ENCODE peak calls at places on chromosomes 11 and 22, in eight cellular contexts. One of them, this sample, is unnamed. For H3K4me1, the result is how much of the 10 kb centered on the place peaks cover.

GRCh38 chr11:20024172-20024935 is 135.9 kb downstream of the DBX1 start:
- DNase-seq in mesendoderm: no peak
- DNase-seq in pancreas: no peak
- DNase-seq in neural progenitor cell: no peak
- DNase-seq in PC-9: no peak
- DNase-seq in neuronal stem cell: no peak
- DNase-seq in HCT116: no peak
- DNase-seq in uterus: no peak
- DNase-seq in this sample: no peak

GRCh38 chr22:41240377-41241132 is at the start of gene CHADL:
- DNase-seq in pancreas: no peak
- DNase-seq in HCT116: no peak
- DNase-seq in mesendoderm: no peak
- DNase-seq in neural progenitor cell: peak
- DNase-seq in PC-9: no peak
- DNase-seq in uterus: no peak
- DNase-seq in neuronal stem cell: no peak
- DNase-seq in this sample: no peak

GRCh38 chr11:104609297-104609696 is 289.0 kb downstream of the CASP12 start:
- DNase-seq in pancreas: peak
- DNase-seq in neural progenitor cell: peak
- DNase-seq in uterus: no peak
- DNase-seq in neuronal stem cell: peak
- DNase-seq in mesendoderm: peak
- DNase-seq in HCT116: peak
- DNase-seq in PC-9: no peak
- DNase-seq in this sample: no peak

GRCh38 chr11:45451766-45452440 is 165.8 kb upstream of the SYT13 start:
- DNase-seq in mesendoderm: no peak
- DNase-seq in neural progenitor cell: no peak
- DNase-seq in uterus: no peak
- DNase-seq in pancreas: no peak
- DNase-seq in neuronal stem cell: no peak
- DNase-seq in PC-9: no peak
- DNase-seq in HCT116: no peak
- DNase-seq in this sample: no peak

GRCh38 chr11:132604446-132604845 is 927.9 kb downstream of the OPCML start:
- DNase-seq in mesendoderm: no peak
- DNase-seq in pancreas: no peak
- DNase-seq in neural progenitor cell: no peak
- DNase-seq in neuronal stem cell: no peak
- DNase-seq in uterus: no peak
- DNase-seq in HCT116: no peak
- DNase-seq in PC-9: no peak
- DNase-seq in this sample: no peak

GRCh38 chr22:29032584-29032983 is 29.0 kb downstream of the C22orf31 start:
- DNase-seq in mesendoderm: no peak
- DNase-seq in neural progenitor cell: no peak
- DNase-seq in neuronal stem cell: no peak
- DNase-seq in uterus: no peak
- DNase-seq in PC-9: peak
- DNase-seq in pancreas: peak
- DNase-seq in HCT116: no peak
- DNase-seq in this sample: no peak

GRCh38 chr11:43359432-43359818 is 705 bp downstream of the TTC17 start:
- DNase-seq in uterus: no peak
- DNase-seq in mesendoderm: peak
- DNase-seq in HCT116: no peak
- DNase-seq in neural progenitor cell: no peak
- DNase-seq in PC-9: peak
- DNase-seq in pancreas: peak
- DNase-seq in neuronal stem cell: peak
- DNase-seq in this sample: no peak

GRCh38 chr22:30250039-30250565 is 3.5 kb upstream of the LIF start:
- DNase-seq in uterus: no peak
- DNase-seq in pancreas: no peak
- DNase-seq in HCT116: no peak
- DNase-seq in mesendoderm: no peak
- DNase-seq in PC-9: no peak
- DNase-seq in neuronal stem cell: no peak
- DNase-seq in neural progenitor cell: no peak
- DNase-seq in this sample: no peak

GRCh38 chr11:6725386-6725896 is 42.3 kb upstream of the MRPL17 start:
- DNase-seq in uterus: no peak
- DNase-seq in neuronal stem cell: no peak
- DNase-seq in pancreas: no peak
- DNase-seq in HCT116: no peak
- DNase-seq in PC-9: no peak
- DNase-seq in mesendoderm: no peak
- DNase-seq in neural progenitor cell: no peak
- DNase-seq in this sample: no peak

GRCh38 chr11:126997196-126997595 is 3.4 kb downstream of the KIRREL3 start:
- DNase-seq in HCT116: no peak
- DNase-seq in neuronal stem cell: no peak
- DNase-seq in uterus: no peak
- DNase-seq in neural progenitor cell: no peak
- DNase-seq in mesendoderm: no peak
- DNase-seq in pancreas: no peak
- DNase-seq in PC-9: no peak
- DNase-seq in this sample: no peak

GRCh38 chr22:41256898-41257260 is 16.1 kb upstream of the CHADL start:
- DNase-seq in PC-9: no peak
- DNase-seq in pancreas: no peak
- DNase-seq in neuronal stem cell: no peak
- DNase-seq in neural progenitor cell: peak
- DNase-seq in HCT116: no peak
- DNase-seq in mesendoderm: peak
- DNase-seq in uterus: no peak
- DNase-seq in this sample: no peak

GRCh38 chr11:106281455-106282173 is 204.2 kb downstream of the AASDHPPT start:
- DNase-seq in mesendoderm: no peak
- DNase-seq in neural progenitor cell: no peak
- DNase-seq in uterus: no peak
- DNase-seq in PC-9: peak
- DNase-seq in HCT116: peak
- DNase-seq in pancreas: no peak
- DNase-seq in neuronal stem cell: no peak
- DNase-seq in this sample: no peak

GRCh38 chr22:29830585-29830984 is 7.5 kb downstream of the ASCC2 start:
- DNase-seq in neuronal stem cell: no peak
- DNase-seq in HCT116: no peak
- DNase-seq in PC-9: no peak
- DNase-seq in uterus: no peak
- DNase-seq in neural progenitor cell: no peak
- DNase-seq in pancreas: no peak
- DNase-seq in mesendoderm: no peak
- DNase-seq in this sample: no peak

GRCh38 chr11:19422257-19422656 is 181.5 kb upstream of the E2F8 start:
- DNase-seq in pancreas: no peak
- DNase-seq in mesendoderm: no peak
- DNase-seq in neural progenitor cell: peak
- DNase-seq in neuronal stem cell: no peak
- DNase-seq in uterus: no peak
- DNase-seq in HCT116: no peak
- DNase-seq in PC-9: no peak
- DNase-seq in this sample: no peak

GRCh38 chr11:10351768-10352641 is 47.1 kb downstream of the ADM start:
- DNase-seq in neuronal stem cell: peak
- DNase-seq in pancreas: peak
- DNase-seq in HCT116: no peak
- DNase-seq in uterus: peak
- DNase-seq in PC-9: peak
- DNase-seq in neural progenitor cell: peak
- DNase-seq in mesendoderm: peak
- DNase-seq in this sample: peak

GRCh38 chr11:121661796-121662508 is 209.2 kb upstream of the SORL1-AS1 start:
- DNase-seq in uterus: no peak
- DNase-seq in mesendoderm: no peak
- DNase-seq in pancreas: no peak
- DNase-seq in neural progenitor cell: no peak
- DNase-seq in HCT116: no peak
- DNase-seq in PC-9: no peak
- DNase-seq in neuronal stem cell: no peak
- DNase-seq in this sample: no peak

GRCh38 chr11:20013346-20014066 is 146.8 kb downstream of the DBX1 start:
- DNase-seq in HCT116: no peak
- DNase-seq in uterus: no peak
- DNase-seq in neuronal stem cell: no peak
- DNase-seq in neural progenitor cell: no peak
- DNase-seq in mesendoderm: no peak
- DNase-seq in pancreas: peak
- DNase-seq in PC-9: peak
- DNase-seq in this sample: no peak

GRCh38 chr11:123100378-123101085 is 38.6 kb upstream of the HSPA8 start:
- DNase-seq in mesendoderm: no peak
- DNase-seq in uterus: peak
- DNase-seq in neural progenitor cell: no peak
- DNase-seq in pancreas: no peak
- DNase-seq in HCT116: no peak
- DNase-seq in PC-9: no peak
- DNase-seq in neuronal stem cell: no peak
- DNase-seq in this sample: no peak

GRCh38 chr11:117426297-117426685 is 98.6 kb downstream of the CEP164 start:
- DNase-seq in neuronal stem cell: peak
- DNase-seq in PC-9: no peak
- DNase-seq in HCT116: peak
- DNase-seq in uterus: peak
- DNase-seq in pancreas: peak
- DNase-seq in mesendoderm: peak
- DNase-seq in neural progenitor cell: peak
- DNase-seq in this sample: peak

GRCh38 chr22:21823740-21824438 is 43.6 kb downstream of the MAPK1 start:
- DNase-seq in PC-9: no peak
- DNase-seq in pancreas: no peak
- DNase-seq in neural progenitor cell: no peak
- DNase-seq in uterus: no peak
- DNase-seq in HCT116: no peak
- DNase-seq in neuronal stem cell: no peak
- DNase-seq in mesendoderm: no peak
- DNase-seq in this sample: no peak

GRCh38 chr11:115226556-115226955 is 277.7 kb downstream of the CADM1 start:
- DNase-seq in PC-9: peak
- DNase-seq in mesendoderm: peak
- DNase-seq in neural progenitor cell: peak
- DNase-seq in uterus: no peak
- DNase-seq in neuronal stem cell: peak
- DNase-seq in pancreas: no peak
- DNase-seq in HCT116: no peak
- DNase-seq in this sample: no peak

GRCh38 chr22:40178417-40179409 is 988 bp downstream of the TNRC6B start:
- DNase-seq in HCT116: no peak
- DNase-seq in neuronal stem cell: peak
- DNase-seq in uterus: no peak
- DNase-seq in PC-9: no peak
- DNase-seq in neural progenitor cell: peak
- DNase-seq in mesendoderm: peak
- DNase-seq in pancreas: no peak
- DNase-seq in this sample: no peak
- H3K4me1 ChIP-seq in HCT116: under half
- H3K4me1 ChIP-seq in neuronal stem cell: under half
- H3K4me1 ChIP-seq in uterus: under half
- H3K4me1 ChIP-seq in PC-9: under half
- H3K4me1 ChIP-seq in neural progenitor cell: under half
- H3K4me1 ChIP-seq in mesendoderm: under half
- H3K4me1 ChIP-seq in pancreas: under half
- H3K4me1 ChIP-seq in this sample: under half

DNA sequence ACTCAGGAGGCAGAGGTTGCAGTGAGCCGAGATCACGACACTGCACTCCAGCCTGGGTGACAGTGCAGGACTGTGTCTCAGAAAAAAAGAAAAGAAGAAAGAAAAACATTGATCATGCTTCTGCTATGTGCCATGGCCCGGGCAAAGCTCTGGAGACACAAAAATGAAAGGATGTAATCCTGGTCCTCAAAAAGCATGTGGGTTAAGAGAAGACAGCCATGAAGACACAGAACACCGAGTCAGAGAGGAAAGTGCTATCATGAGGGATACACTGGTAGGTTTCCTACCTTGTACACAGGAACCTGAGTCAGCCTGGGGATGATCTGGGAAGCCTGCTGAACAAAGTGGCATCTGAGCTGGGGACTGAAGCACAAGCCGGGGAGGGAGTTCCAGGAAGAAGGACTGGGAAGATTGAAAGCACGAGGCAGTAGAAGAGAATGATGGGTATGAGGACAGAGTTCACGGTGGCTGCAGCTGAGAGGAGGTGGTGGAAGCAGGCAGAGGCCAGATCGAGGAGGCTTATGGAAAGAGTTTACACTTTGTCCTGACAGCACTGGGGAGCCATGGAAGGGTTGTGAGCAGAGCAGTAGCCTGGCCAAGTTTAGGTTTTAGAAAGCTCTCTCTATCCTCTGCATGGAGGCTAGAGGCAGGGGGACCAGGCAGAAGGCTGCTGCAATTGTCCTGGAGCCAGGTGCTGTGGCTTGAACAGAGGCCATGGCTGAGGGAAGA is 9.9 kb upstream of the MAFF start:
- DNase-seq in mesendoderm: no peak
- DNase-seq in uterus: no peak
- DNase-seq in PC-9: no peak
- DNase-seq in neuronal stem cell: no peak
- DNase-seq in HCT116: no peak
- DNase-seq in neural progenitor cell: no peak
- DNase-seq in pancreas: no peak
- DNase-seq in this sample: no peak
- H3K27ac ChIP-seq in mesendoderm: no peak
- H3K27ac ChIP-seq in uterus: no peak
- H3K27ac ChIP-seq in PC-9: no peak
- H3K27ac ChIP-seq in neuronal stem cell: no peak
- H3K27ac ChIP-seq in HCT116: no peak
- H3K27ac ChIP-seq in neural progenitor cell: no peak
- H3K27ac ChIP-seq in pancreas: no peak
- H3K27ac ChIP-seq in this sample: no peak

DNA sequence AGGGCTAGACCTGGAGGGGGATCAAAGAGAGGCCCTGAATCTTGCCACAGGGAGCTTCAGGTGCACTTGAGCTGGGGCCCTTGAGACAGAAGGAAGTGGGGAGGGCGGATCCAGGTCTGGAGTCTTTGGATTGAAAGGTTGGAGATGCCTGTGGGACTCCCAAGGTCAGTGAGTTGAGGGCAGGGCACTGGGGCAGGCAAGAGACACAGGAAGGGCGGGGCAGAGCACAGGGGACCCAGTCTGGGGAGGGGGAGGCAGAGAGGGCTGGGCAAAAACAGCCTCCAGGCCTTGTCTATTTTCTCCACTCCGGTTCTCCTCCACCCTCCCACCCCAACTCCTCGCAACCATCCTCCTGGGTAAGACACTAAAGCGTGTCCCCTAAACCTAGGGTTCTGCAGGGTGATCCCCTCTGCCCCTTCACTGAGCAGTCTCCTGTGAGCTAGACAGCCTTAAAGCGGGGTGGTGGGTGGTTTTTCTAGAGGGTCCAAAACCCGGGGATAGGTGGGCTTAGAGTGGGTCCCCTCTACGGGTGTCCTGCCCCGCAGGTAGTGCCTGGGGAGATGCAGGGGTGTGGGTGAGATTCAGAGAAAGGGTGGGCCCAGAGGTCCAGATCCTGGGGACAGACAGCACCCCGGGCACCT is 38.6 kb upstream of the CELSR1 start:
- DNase-seq in HCT116: no peak
- DNase-seq in neural progenitor cell: peak
- DNase-seq in pancreas: no peak
- DNase-seq in mesendoderm: peak
- DNase-seq in PC-9: peak
- DNase-seq in neuronal stem cell: no peak
- DNase-seq in uterus: no peak
- DNase-seq in this sample: peak
- H3K4me1 ChIP-seq in HCT116: under half
- H3K4me1 ChIP-seq in neural progenitor cell: under half
- H3K4me1 ChIP-seq in pancreas: under half
- H3K4me1 ChIP-seq in mesendoderm: under half
- H3K4me1 ChIP-seq in PC-9: under half
- H3K4me1 ChIP-seq in neuronal stem cell: under half
- H3K4me1 ChIP-seq in uterus: under half
- H3K4me1 ChIP-seq in this sample: under half

GRCh38 chr11:11454671-11455223 is 101.7 kb upstream of the CSNK2A3 start:
- DNase-seq in uterus: no peak
- DNase-seq in HCT116: no peak
- DNase-seq in neural progenitor cell: no peak
- DNase-seq in PC-9: no peak
- DNase-seq in neuronal stem cell: no peak
- DNase-seq in pancreas: no peak
- DNase-seq in mesendoderm: peak
- DNase-seq in this sample: no peak
- H3K27ac ChIP-seq in uterus: no peak
- H3K27ac ChIP-seq in HCT116: no peak
- H3K27ac ChIP-seq in neural progenitor cell: no peak
- H3K27ac ChIP-seq in PC-9: no peak
- H3K27ac ChIP-seq in neuronal stem cell: no peak
- H3K27ac ChIP-seq in pancreas: no peak
- H3K27ac ChIP-seq in mesendoderm: no peak
- H3K27ac ChIP-seq in this sample: no peak

This sample was measured in aorta.